ENCODE peak calls at places on chromosomes 1 and 21, in four cellular contexts. One of them, this sample, is unnamed.

GRCh38 chr21:17540530-17540929 is 27.7 kb downstream of the CXADR start:
- DNase-seq in GM20000: no peak
- DNase-seq in activated CD8-positive, alpha-beta T cell treated with anti-CD3 and anti-CD28 coated beads for 36 hours: no peak
- DNase-seq in tibial nerve: no peak
- DNase-seq in this sample: no peak

GRCh38 chr1:227170361-227171166 is 147.7 kb downstream of the CDC42BPA start:
- DNase-seq in GM20000: no peak
- DNase-seq in activated CD8-positive, alpha-beta T cell treated with anti-CD3 and anti-CD28 coated beads for 36 hours: no peak
- DNase-seq in tibial nerve: no peak
- DNase-seq in this sample: no peak

GRCh38 chr1:233172201-233172600 is 123.3 kb downstream of the PCNX2 start:
- DNase-seq in GM20000: no peak
- DNase-seq in activated CD8-positive, alpha-beta T cell treated with anti-CD3 and anti-CD28 coated beads for 36 hours: no peak
- DNase-seq in tibial nerve: no peak
- DNase-seq in this sample: no peak

GRCh38 chr1:246703581-246703980 is 20.6 kb upstream of the SCCPDH start:
- DNase-seq in GM20000: no peak
- DNase-seq in activated CD8-positive, alpha-beta T cell treated with anti-CD3 and anti-CD28 coated beads for 36 hours: no peak
- DNase-seq in tibial nerve: no peak
- DNase-seq in this sample: no peak

GRCh38 chr1:21216835-21217811 is 40.4 kb upstream of the EIF4G3 start:
- DNase-seq in GM20000: peak; percentile 73
- DNase-seq in activated CD8-positive, alpha-beta T cell treated with anti-CD3 and anti-CD28 coated beads for 36 hours: peak; percentile 86
- DNase-seq in tibial nerve: peak; percentile 33
- DNase-seq in this sample: peak; percentile 81

GRCh38 chr1:95388041-95388440 is 154.0 kb downstream of the RWDD3 start:
- DNase-seq in GM20000: no peak
- DNase-seq in activated CD8-positive, alpha-beta T cell treated with anti-CD3 and anti-CD28 coated beads for 36 hours: no peak
- DNase-seq in tibial nerve: no peak
- DNase-seq in this sample: no peak

GRCh38 chr1:11799099-11799498 is 6.7 kb downstream of the MTHFR start:
- DNase-seq in GM20000: no peak
- DNase-seq in activated CD8-positive, alpha-beta T cell treated with anti-CD3 and anti-CD28 coated beads for 36 hours: no peak
- DNase-seq in tibial nerve: no peak
- DNase-seq in this sample: no peak

GRCh38 chr1:77238463-77238862 is 19.2 kb upstream of the PIGK start:
- DNase-seq in GM20000: no peak
- DNase-seq in activated CD8-positive, alpha-beta T cell treated with anti-CD3 and anti-CD28 coated beads for 36 hours: no peak
- DNase-seq in tibial nerve: no peak
- DNase-seq in this sample: no peak

GRCh38 chr1:61051455-61052392 is 30.6 kb upstream of the NFIA start:
- DNase-seq in GM20000: peak; percentile 31
- DNase-seq in activated CD8-positive, alpha-beta T cell treated with anti-CD3 and anti-CD28 coated beads for 36 hours: no peak
- DNase-seq in tibial nerve: no peak
- DNase-seq in this sample: no peak

GRCh38 chr1:221695346-221695745 is 46.5 kb downstream of the DUSP10 start:
- DNase-seq in GM20000: no peak
- DNase-seq in activated CD8-positive, alpha-beta T cell treated with anti-CD3 and anti-CD28 coated beads for 36 hours: no peak
- DNase-seq in tibial nerve: no peak
- DNase-seq in this sample: no peak

GRCh38 chr1:32767156-32767555 is 50.0 kb downstream of the YARS1 start:
- DNase-seq in GM20000: no peak
- DNase-seq in activated CD8-positive, alpha-beta T cell treated with anti-CD3 and anti-CD28 coated beads for 36 hours: no peak
- DNase-seq in tibial nerve: no peak
- DNase-seq in this sample: peak; percentile 8

GRCh38 chr21:34110594-34111202 is 37.3 kb downstream of the MRPS6 start:
- DNase-seq in GM20000: no peak
- DNase-seq in activated CD8-positive, alpha-beta T cell treated with anti-CD3 and anti-CD28 coated beads for 36 hours: no peak
- DNase-seq in tibial nerve: no peak
- DNase-seq in this sample: no peak

GRCh38 chr1:207071426-207071825 is 17.2 kb upstream of the C4BPB start:
- DNase-seq in GM20000: no peak
- DNase-seq in activated CD8-positive, alpha-beta T cell treated with anti-CD3 and anti-CD28 coated beads for 36 hours: no peak
- DNase-seq in tibial nerve: no peak
- DNase-seq in this sample: no peak

GRCh38 chr1:27542463-27543273 is 52.7 kb upstream of the WASF2 start:
- DNase-seq in GM20000: no peak
- DNase-seq in activated CD8-positive, alpha-beta T cell treated with anti-CD3 and anti-CD28 coated beads for 36 hours: peak; percentile 74
- DNase-seq in tibial nerve: no peak
- DNase-seq in this sample: no peak

GRCh38 chr1:31651766-31652165 is 7.1 kb upstream of the PEF1 start:
- DNase-seq in GM20000: no peak
- DNase-seq in activated CD8-positive, alpha-beta T cell treated with anti-CD3 and anti-CD28 coated beads for 36 hours: no peak
- DNase-seq in tibial nerve: no peak
- DNase-seq in this sample: no peak

GRCh38 chr1:201016943-201017827 is 6.3 kb downstream of the KIF21B start:
- DNase-seq in GM20000: peak; percentile 62
- DNase-seq in activated CD8-positive, alpha-beta T cell treated with anti-CD3 and anti-CD28 coated beads for 36 hours: peak; percentile 38
- DNase-seq in tibial nerve: no peak
- DNase-seq in this sample: no peak

GRCh38 chr1:8239306-8240023 is 78.4 kb upstream of the SLC45A1 start:
- DNase-seq in GM20000: no peak
- DNase-seq in activated CD8-positive, alpha-beta T cell treated with anti-CD3 and anti-CD28 coated beads for 36 hours: no peak
- DNase-seq in tibial nerve: no peak
- DNase-seq in this sample: no peak

GRCh38 chr1:173249349-173249748 is 42.2 kb upstream of the TNFSF4 start:
- DNase-seq in GM20000: no peak
- DNase-seq in activated CD8-positive, alpha-beta T cell treated with anti-CD3 and anti-CD28 coated beads for 36 hours: no peak
- DNase-seq in tibial nerve: no peak
- DNase-seq in this sample: no peak

GRCh38 chr1:10211805-10212405 is 1.5 kb downstream of the KIF1B start:
- DNase-seq in GM20000: no peak
- DNase-seq in activated CD8-positive, alpha-beta T cell treated with anti-CD3 and anti-CD28 coated beads for 36 hours: no peak
- DNase-seq in tibial nerve: no peak
- DNase-seq in this sample: no peak

GRCh38 chr21:42636535-42636914 is 16.9 kb upstream of the PDE9A start:
- DNase-seq in GM20000: no peak
- DNase-seq in activated CD8-positive, alpha-beta T cell treated with anti-CD3 and anti-CD28 coated beads for 36 hours: no peak
- DNase-seq in tibial nerve: no peak
- DNase-seq in this sample: no peak
- TF ChIP-seq CTCF in GM20000: no peak
- TF ChIP-seq CTCF in activated CD8-positive, alpha-beta T cell treated with anti-CD3 and anti-CD28 coated beads for 36 hours: no peak
- TF ChIP-seq CTCF in tibial nerve: no peak
- TF ChIP-seq CTCF in this sample: no peak

GRCh38 chr1:159132271-159132881 is 39.0 kb upstream of the CADM3 start:
- DNase-seq in GM20000: peak; percentile 65
- DNase-seq in activated CD8-positive, alpha-beta T cell treated with anti-CD3 and anti-CD28 coated beads for 36 hours: peak; percentile 71
- DNase-seq in tibial nerve: no peak
- DNase-seq in this sample: peak; percentile 53
- TF ChIP-seq CTCF in GM20000: peak; percentile 88
- TF ChIP-seq CTCF in activated CD8-positive, alpha-beta T cell treated with anti-CD3 and anti-CD28 coated beads for 36 hours: peak; percentile 88
- TF ChIP-seq CTCF in tibial nerve: peak; percentile 78
- TF ChIP-seq CTCF in this sample: peak; percentile 83

GRCh38 chr1:248152056-248152827 is 7.3 kb downstream of the OR2M5 start:
- DNase-seq in GM20000: no peak
- DNase-seq in activated CD8-positive, alpha-beta T cell treated with anti-CD3 and anti-CD28 coated beads for 36 hours: no peak
- DNase-seq in tibial nerve: no peak
- DNase-seq in this sample: no peak
- TF ChIP-seq CTCF in GM20000: no peak
- TF ChIP-seq CTCF in activated CD8-positive, alpha-beta T cell treated with anti-CD3 and anti-CD28 coated beads for 36 hours: no peak
- TF ChIP-seq CTCF in tibial nerve: no peak
- TF ChIP-seq CTCF in this sample: no peak

DNA sequence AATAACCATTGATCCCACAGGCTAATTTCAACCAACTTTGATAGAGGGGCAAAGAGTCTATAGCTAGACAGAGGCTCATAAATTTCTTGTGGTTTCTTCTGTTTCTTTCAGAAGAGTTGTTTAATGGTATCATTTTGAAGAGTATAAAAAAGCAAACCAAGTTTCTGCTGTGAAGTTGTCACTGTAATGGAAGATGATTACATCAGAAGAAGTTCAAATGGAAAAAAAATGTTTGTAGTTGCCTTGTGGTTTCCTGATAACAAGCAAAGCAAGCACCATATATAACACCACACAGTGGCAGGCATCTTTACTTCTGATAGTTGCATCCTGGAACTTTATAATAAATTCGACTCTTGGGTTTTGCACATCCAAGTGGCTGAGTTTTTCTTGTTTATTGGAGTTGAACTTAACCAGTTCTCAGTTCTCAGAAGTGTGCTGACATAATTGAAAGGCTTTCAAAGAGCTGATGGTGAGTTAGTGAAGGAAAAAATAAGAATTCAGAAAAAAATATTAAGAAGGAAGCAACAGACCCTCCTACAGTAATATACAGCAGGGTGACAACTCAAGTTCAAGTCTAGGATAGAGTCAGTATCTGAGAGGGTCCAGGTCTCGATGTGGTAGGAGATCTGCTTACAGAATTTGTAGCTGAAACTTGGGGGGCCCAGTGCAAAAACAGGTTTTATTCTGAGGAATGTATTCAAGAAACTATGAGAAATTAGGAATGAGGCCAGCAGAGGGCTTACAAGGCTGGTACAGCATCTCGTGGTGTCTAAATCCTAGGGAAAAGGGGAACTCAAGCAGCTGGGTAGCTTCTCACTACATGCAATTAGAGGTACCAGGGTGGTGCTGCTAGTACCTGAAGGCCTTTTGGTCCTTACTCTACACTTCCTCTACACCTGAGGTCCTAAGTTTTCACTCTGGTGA is 123.5 kb downstream of the CRB1 start:
- DNase-seq in GM20000: no peak
- DNase-seq in activated CD8-positive, alpha-beta T cell treated with anti-CD3 and anti-CD28 coated beads for 36 hours: no peak
- DNase-seq in tibial nerve: no peak
- DNase-seq in this sample: no peak
- TF ChIP-seq CTCF in GM20000: no peak
- TF ChIP-seq CTCF in activated CD8-positive, alpha-beta T cell treated with anti-CD3 and anti-CD28 coated beads for 36 hours: no peak
- TF ChIP-seq CTCF in tibial nerve: no peak
- TF ChIP-seq CTCF in this sample: no peak

GRCh38 chr1:53320646-53321045 is 7.2 kb downstream of the LRP8 start:
- DNase-seq in GM20000: no peak
- DNase-seq in activated CD8-positive, alpha-beta T cell treated with anti-CD3 and anti-CD28 coated beads for 36 hours: no peak
- DNase-seq in tibial nerve: no peak
- DNase-seq in this sample: no peak

GRCh38 chr1:53323316-53323715 is 4.6 kb downstream of the LRP8 start:
- DNase-seq in GM20000: no peak
- DNase-seq in activated CD8-positive, alpha-beta T cell treated with anti-CD3 and anti-CD28 coated beads for 36 hours: no peak
- DNase-seq in tibial nerve: no peak
- DNase-seq in this sample: no peak

GRCh38 chr1:53321776-53322602 is 5.9 kb downstream of the LRP8 start:
- DNase-seq in GM20000: no peak
- DNase-seq in activated CD8-positive, alpha-beta T cell treated with anti-CD3 and anti-CD28 coated beads for 36 hours: no peak
- DNase-seq in tibial nerve: no peak
- DNase-seq in this sample: no peak

GRCh38 chr1:53319296-53320101 is 8.4 kb downstream of the LRP8 start:
- DNase-seq in GM20000: no peak
- DNase-seq in activated CD8-positive, alpha-beta T cell treated with anti-CD3 and anti-CD28 coated beads for 36 hours: no peak
- DNase-seq in tibial nerve: no peak
- DNase-seq in this sample: no peak

DNA sequence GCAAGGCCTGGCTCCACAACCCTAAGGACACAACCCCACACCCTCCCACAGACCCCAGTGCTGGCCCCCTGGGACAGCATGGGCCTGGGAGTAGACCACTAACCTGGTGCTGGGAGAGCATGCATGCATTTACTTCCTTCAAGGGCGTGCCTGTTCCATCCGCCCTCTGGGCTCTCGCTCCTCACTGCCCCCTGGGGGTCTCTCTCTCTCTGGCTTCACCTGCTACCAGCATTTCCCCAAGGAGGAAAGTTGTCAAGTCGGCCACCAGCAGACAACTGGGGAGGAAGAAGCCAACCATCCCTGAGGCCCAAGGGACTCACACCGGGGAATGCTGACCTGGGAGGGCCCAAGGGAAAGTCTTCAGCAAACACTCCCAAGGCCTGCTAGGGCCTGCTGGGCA is 6.5 kb downstream of the LRP8 start:
- DNase-seq in GM20000: no peak
- DNase-seq in activated CD8-positive, alpha-beta T cell treated with anti-CD3 and anti-CD28 coated beads for 36 hours: no peak
- DNase-seq in tibial nerve: no peak
- DNase-seq in this sample: no peak
- TF ChIP-seq CTCF in GM20000: no peak
- TF ChIP-seq CTCF in activated CD8-positive, alpha-beta T cell treated with anti-CD3 and anti-CD28 coated beads for 36 hours: no peak
- TF ChIP-seq CTCF in tibial nerve: no peak
- TF ChIP-seq CTCF in this sample: no peak

GRCh38 chr1:44119525-44119924 is 904 bp downstream of the KLF17 start:
- DNase-seq in GM20000: peak; percentile 42
- DNase-seq in activated CD8-positive, alpha-beta T cell treated with anti-CD3 and anti-CD28 coated beads for 36 hours: no peak
- DNase-seq in tibial nerve: no peak
- DNase-seq in this sample: peak; percentile 38
- TF ChIP-seq CTCF in GM20000: no peak
- TF ChIP-seq CTCF in activated CD8-positive, alpha-beta T cell treated with anti-CD3 and anti-CD28 coated beads for 36 hours: no peak
- TF ChIP-seq CTCF in tibial nerve: no peak
- TF ChIP-seq CTCF in this sample: no peak

GRCh38 chr1:91871994-91872393 is 14.0 kb downstream of the TGFBR3 start:
- DNase-seq in GM20000: no peak
- DNase-seq in activated CD8-positive, alpha-beta T cell treated with anti-CD3 and anti-CD28 coated beads for 36 hours: no peak
- DNase-seq in tibial nerve: no peak
- DNase-seq in this sample: no peak

GRCh38 chr1:91876040-91876470 is 9.9 kb downstream of the TGFBR3 start:
- DNase-seq in GM20000: peak; percentile 68
- DNase-seq in activated CD8-positive, alpha-beta T cell treated with anti-CD3 and anti-CD28 coated beads for 36 hours: peak; percentile 80
- DNase-seq in tibial nerve: no peak
- DNase-seq in this sample: peak; percentile 74

GRCh38 chr1:91876751-91877573 is 9.0 kb downstream of the TGFBR3 start:
- DNase-seq in GM20000: no peak
- DNase-seq in activated CD8-positive, alpha-beta T cell treated with anti-CD3 and anti-CD28 coated beads for 36 hours: peak; percentile 45
- DNase-seq in tibial nerve: no peak
- DNase-seq in this sample: no peak

GRCh38 chr1:91872560-91873081 is 13.3 kb downstream of the TGFBR3 start:
- DNase-seq in GM20000: no peak
- DNase-seq in activated CD8-positive, alpha-beta T cell treated with anti-CD3 and anti-CD28 coated beads for 36 hours: peak; percentile 75
- DNase-seq in tibial nerve: no peak
- DNase-seq in this sample: no peak

DNA sequence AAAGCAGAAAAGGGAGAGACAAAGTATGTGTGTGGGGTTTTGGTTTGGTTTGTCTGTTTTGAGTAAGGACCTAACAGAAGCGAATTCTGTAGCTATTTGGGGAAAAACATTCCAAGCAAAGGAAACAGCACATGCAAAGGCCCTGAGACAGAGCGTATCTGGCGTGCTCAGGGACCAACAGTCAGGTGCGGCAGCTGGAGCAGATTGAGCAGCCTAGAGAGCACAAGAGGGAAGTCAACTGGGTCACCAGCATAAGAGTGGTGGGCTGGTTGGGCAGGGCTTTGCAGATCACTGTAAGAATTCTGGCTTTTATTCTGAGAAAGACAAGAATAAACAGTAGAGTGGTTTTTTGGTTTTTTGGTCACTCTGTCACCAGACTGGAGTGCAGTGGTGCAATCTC is 11.8 kb downstream of the TGFBR3 start:
- DNase-seq in GM20000: no peak
- DNase-seq in activated CD8-positive, alpha-beta T cell treated with anti-CD3 and anti-CD28 coated beads for 36 hours: no peak
- DNase-seq in tibial nerve: no peak
- DNase-seq in this sample: no peak
- TF ChIP-seq CTCF in GM20000: no peak
- TF ChIP-seq CTCF in activated CD8-positive, alpha-beta T cell treated with anti-CD3 and anti-CD28 coated beads for 36 hours: no peak
- TF ChIP-seq CTCF in tibial nerve: no peak
- TF ChIP-seq CTCF in this sample: no peak

This sample was measured in GM13976.